ENCODE peak calls at places on chromosome 20, in seven cellular contexts. One of them, this sample, is unnamed.
A peak's percentile ranks its signal among the peaks of the same experiment; 100 is the strongest.

GRCh38 chr20:57831326-57831991 is 121.6 kb upstream of the PMEPA1 start:
- DNase-seq in Panc1: no peak
- DNase-seq in colonic mucosa: no peak
- DNase-seq in CD8-positive, alpha-beta T cell: no peak
- DNase-seq in neural crest cell: no peak
- DNase-seq in RWPE1: no peak
- DNase-seq in heart right ventricle: no peak
- DNase-seq in this sample: no peak

GRCh38 chr20:31542201-31542842 is 28.1 kb downstream of the HM13 start:
- DNase-seq in neural crest cell: no peak
- DNase-seq in colonic mucosa: no peak
- DNase-seq in CD8-positive, alpha-beta T cell: no peak
- DNase-seq in heart right ventricle: no peak
- DNase-seq in Panc1: no peak
- DNase-seq in RWPE1: no peak
- DNase-seq in this sample: no peak

GRCh38 chr20:62138912-62139311 is 4.3 kb downstream of the PSMA7 start:
- DNase-seq in heart right ventricle: no peak
- DNase-seq in neural crest cell: no peak
- DNase-seq in CD8-positive, alpha-beta T cell: no peak
- DNase-seq in Panc1: no peak
- DNase-seq in colonic mucosa: no peak
- DNase-seq in RWPE1: no peak
- DNase-seq in this sample: no peak

GRCh38 chr20:31713312-31714049 is 9.2 kb downstream of the BCL2L1 start:
- DNase-seq in CD8-positive, alpha-beta T cell: no peak
- DNase-seq in RWPE1: peak; percentile 95
- DNase-seq in heart right ventricle: peak; percentile 90
- DNase-seq in Panc1: no peak
- DNase-seq in colonic mucosa: peak; percentile 44
- DNase-seq in neural crest cell: no peak
- DNase-seq in this sample: peak; percentile 91

GRCh38 chr20:16030253-16030652 is 543.0 kb downstream of the KIF16B start:
- DNase-seq in CD8-positive, alpha-beta T cell: no peak
- DNase-seq in heart right ventricle: no peak
- DNase-seq in RWPE1: no peak
- DNase-seq in colonic mucosa: no peak
- DNase-seq in Panc1: no peak
- DNase-seq in neural crest cell: no peak
- DNase-seq in this sample: no peak

GRCh38 chr20:13900506-13900905 is 89.9 kb downstream of the SEL1L2 start:
- DNase-seq in RWPE1: no peak
- DNase-seq in heart right ventricle: no peak
- DNase-seq in colonic mucosa: no peak
- DNase-seq in Panc1: no peak
- DNase-seq in neural crest cell: no peak
- DNase-seq in CD8-positive, alpha-beta T cell: no peak
- DNase-seq in this sample: no peak

GRCh38 chr20:53750827-53751393 is 157.3 kb upstream of the ZNF217 start:
- DNase-seq in CD8-positive, alpha-beta T cell: peak; percentile 16
- DNase-seq in Panc1: no peak
- DNase-seq in colonic mucosa: no peak
- DNase-seq in neural crest cell: no peak
- DNase-seq in RWPE1: no peak
- DNase-seq in heart right ventricle: no peak
- DNase-seq in this sample: no peak

GRCh38 chr20:56414842-56415765 is 3.0 kb downstream of the CASS4 start:
- DNase-seq in RWPE1: no peak
- DNase-seq in colonic mucosa: no peak
- DNase-seq in CD8-positive, alpha-beta T cell: no peak
- DNase-seq in heart right ventricle: no peak
- DNase-seq in neural crest cell: no peak
- DNase-seq in Panc1: no peak
- DNase-seq in this sample: no peak

GRCh38 chr20:48800227-48800626 is 27.6 kb downstream of the PREX1 start:
- DNase-seq in Panc1: no peak
- DNase-seq in heart right ventricle: no peak
- DNase-seq in CD8-positive, alpha-beta T cell: no peak
- DNase-seq in colonic mucosa: no peak
- DNase-seq in RWPE1: no peak
- DNase-seq in neural crest cell: no peak
- DNase-seq in this sample: no peak

GRCh38 chr20:4812641-4813075 is 90.9 kb downstream of the PRND start:
- DNase-seq in neural crest cell: no peak
- DNase-seq in CD8-positive, alpha-beta T cell: no peak
- DNase-seq in RWPE1: no peak
- DNase-seq in Panc1: no peak
- DNase-seq in colonic mucosa: no peak
- DNase-seq in heart right ventricle: no peak
- DNase-seq in this sample: no peak

GRCh38 chr20:52226370-52226769 is 34.8 kb upstream of the ZFP64 start:
- DNase-seq in colonic mucosa: no peak
- DNase-seq in Panc1: no peak
- DNase-seq in RWPE1: no peak
- DNase-seq in CD8-positive, alpha-beta T cell: no peak
- DNase-seq in heart right ventricle: no peak
- DNase-seq in neural crest cell: no peak
- DNase-seq in this sample: no peak

GRCh38 chr20:34324541-34324940 is 21.4 kb upstream of the AHCY start:
- DNase-seq in CD8-positive, alpha-beta T cell: no peak
- DNase-seq in heart right ventricle: no peak
- DNase-seq in RWPE1: no peak
- DNase-seq in Panc1: no peak
- DNase-seq in neural crest cell: no peak
- DNase-seq in colonic mucosa: no peak
- DNase-seq in this sample: no peak

GRCh38 chr20:15916623-15917022 is 656.6 kb downstream of the KIF16B start:
- DNase-seq in colonic mucosa: no peak
- DNase-seq in heart right ventricle: no peak
- DNase-seq in Panc1: no peak
- DNase-seq in CD8-positive, alpha-beta T cell: no peak
- DNase-seq in RWPE1: no peak
- DNase-seq in neural crest cell: no peak
- DNase-seq in this sample: peak; percentile 43

GRCh38 chr20:46342451-46343357 is 34.4 kb upstream of the CDH22 start:
- DNase-seq in heart right ventricle: no peak
- DNase-seq in neural crest cell: no peak
- DNase-seq in RWPE1: no peak
- DNase-seq in Panc1: no peak
- DNase-seq in CD8-positive, alpha-beta T cell: no peak
- DNase-seq in colonic mucosa: no peak
- DNase-seq in this sample: no peak

GRCh38 chr20:58645277-58645968 is 5.7 kb upstream of the STX16 start:
- DNase-seq in neural crest cell: no peak
- DNase-seq in RWPE1: peak; percentile 89
- DNase-seq in CD8-positive, alpha-beta T cell: no peak
- DNase-seq in heart right ventricle: no peak
- DNase-seq in colonic mucosa: no peak
- DNase-seq in Panc1: no peak
- DNase-seq in this sample: peak; percentile 96

GRCh38 chr20:5602346-5602745 is 147.9 kb upstream of the SHLD1 start:
- DNase-seq in Panc1: no peak
- DNase-seq in CD8-positive, alpha-beta T cell: no peak
- DNase-seq in colonic mucosa: no peak
- DNase-seq in neural crest cell: no peak
- DNase-seq in RWPE1: no peak
- DNase-seq in heart right ventricle: no peak
- DNase-seq in this sample: no peak

GRCh38 chr20:53794529-53795115 is 201.0 kb upstream of the ZNF217 start:
- DNase-seq in neural crest cell: no peak
- DNase-seq in Panc1: no peak
- DNase-seq in colonic mucosa: no peak
- DNase-seq in CD8-positive, alpha-beta T cell: no peak
- DNase-seq in heart right ventricle: no peak
- DNase-seq in RWPE1: no peak
- DNase-seq in this sample: no peak

GRCh38 chr20:20321134-20321533 is 46.8 kb upstream of the INSM1 start:
- DNase-seq in Panc1: no peak
- DNase-seq in neural crest cell: no peak
- DNase-seq in RWPE1: no peak
- DNase-seq in CD8-positive, alpha-beta T cell: no peak
- DNase-seq in colonic mucosa: no peak
- DNase-seq in heart right ventricle: no peak
- DNase-seq in this sample: no peak

GRCh38 chr20:46721476-46721875 is 12.0 kb downstream of the SLC2A10 start:
- DNase-seq in heart right ventricle: no peak
- DNase-seq in RWPE1: no peak
- DNase-seq in colonic mucosa: no peak
- DNase-seq in neural crest cell: no peak
- DNase-seq in Panc1: no peak
- DNase-seq in CD8-positive, alpha-beta T cell: no peak
- DNase-seq in this sample: no peak

GRCh38 chr20:21361266-21361665 is 36.1 kb downstream of the NKX2-4 start:
- DNase-seq in heart right ventricle: no peak
- DNase-seq in RWPE1: peak; percentile 13
- DNase-seq in CD8-positive, alpha-beta T cell: no peak
- DNase-seq in Panc1: no peak
- DNase-seq in colonic mucosa: no peak
- DNase-seq in neural crest cell: no peak
- DNase-seq in this sample: peak; percentile 52

GRCh38 chr20:62056377-62056776 is 9.3 kb downstream of the TAF4 start:
- DNase-seq in Panc1: no peak
- DNase-seq in CD8-positive, alpha-beta T cell: no peak
- DNase-seq in RWPE1: no peak
- DNase-seq in colonic mucosa: no peak
- DNase-seq in heart right ventricle: no peak
- DNase-seq in neural crest cell: no peak
- DNase-seq in this sample: no peak

GRCh38 chr20:16528078-16528477 is 45.2 kb downstream of the KIF16B start:
- DNase-seq in neural crest cell: no peak
- DNase-seq in heart right ventricle: no peak
- DNase-seq in colonic mucosa: peak; percentile 85
- DNase-seq in RWPE1: peak; percentile 97
- DNase-seq in Panc1: peak; percentile 89
- DNase-seq in CD8-positive, alpha-beta T cell: no peak
- DNase-seq in this sample: peak; percentile 94

GRCh38 chr20:8678098-8678776 is 390.6 kb upstream of the PLCB4 start:
- DNase-seq in CD8-positive, alpha-beta T cell: no peak
- DNase-seq in neural crest cell: no peak
- DNase-seq in heart right ventricle: no peak
- DNase-seq in RWPE1: no peak
- DNase-seq in colonic mucosa: no peak
- DNase-seq in Panc1: no peak
- DNase-seq in this sample: no peak

GRCh38 chr20:19932170-19932667 is 84.9 kb upstream of the NAA20 start:
- DNase-seq in colonic mucosa: no peak
- DNase-seq in RWPE1: no peak
- DNase-seq in heart right ventricle: peak; percentile 71
- DNase-seq in Panc1: no peak
- DNase-seq in neural crest cell: no peak
- DNase-seq in CD8-positive, alpha-beta T cell: no peak
- DNase-seq in this sample: no peak

GRCh38 chr20:58310291-58310782 is 822 bp downstream of the RAB22A start:
- DNase-seq in CD8-positive, alpha-beta T cell: no peak
- DNase-seq in heart right ventricle: no peak
- DNase-seq in neural crest cell: no peak
- DNase-seq in RWPE1: peak; percentile 88
- DNase-seq in colonic mucosa: peak; percentile 19
- DNase-seq in Panc1: peak; percentile 8
- DNase-seq in this sample: peak; percentile 28

GRCh38 chr20:17558154-17558940 is 11.5 kb upstream of the DSTN start:
- DNase-seq in RWPE1: peak; percentile 86
- DNase-seq in colonic mucosa: peak; percentile 34
- DNase-seq in CD8-positive, alpha-beta T cell: no peak
- DNase-seq in heart right ventricle: peak; percentile 73
- DNase-seq in neural crest cell: no peak
- DNase-seq in Panc1: peak; percentile 96
- DNase-seq in this sample: peak; percentile 89

GRCh38 chr20:23679448-23680092 is 9.3 kb downstream of the CST4 start:
- DNase-seq in CD8-positive, alpha-beta T cell: no peak
- DNase-seq in neural crest cell: no peak
- DNase-seq in heart right ventricle: no peak
- DNase-seq in Panc1: no peak
- DNase-seq in colonic mucosa: no peak
- DNase-seq in RWPE1: no peak
- DNase-seq in this sample: no peak

GRCh38 chr20:46810442-46811327 is 84.0 kb upstream of the EYA2 start:
- DNase-seq in Panc1: no peak
- DNase-seq in CD8-positive, alpha-beta T cell: no peak
- DNase-seq in heart right ventricle: no peak
- DNase-seq in colonic mucosa: peak; percentile 25
- DNase-seq in RWPE1: no peak
- DNase-seq in neural crest cell: no peak
- DNase-seq in this sample: no peak

GRCh38 chr20:12570371-12570770 is 438.4 kb upstream of the SPTLC3 start:
- DNase-seq in colonic mucosa: peak; percentile 38
- DNase-seq in RWPE1: no peak
- DNase-seq in Panc1: no peak
- DNase-seq in neural crest cell: peak; percentile 26
- DNase-seq in CD8-positive, alpha-beta T cell: no peak
- DNase-seq in heart right ventricle: no peak
- DNase-seq in this sample: peak; percentile 69
- TF ChIP-seq CTCF in colonic mucosa: peak; percentile 29
- TF ChIP-seq CTCF in RWPE1: peak; percentile 36
- TF ChIP-seq CTCF in Panc1: peak; percentile 33
- TF ChIP-seq CTCF in neural crest cell: peak; percentile 65
- TF ChIP-seq CTCF in CD8-positive, alpha-beta T cell: no peak
- TF ChIP-seq CTCF in heart right ventricle: no peak
- TF ChIP-seq CTCF in this sample: no peak

GRCh38 chr20:10051185-10051584 is 16.4 kb downstream of the ANKEF1 start:
- DNase-seq in neural crest cell: no peak
- DNase-seq in RWPE1: no peak
- DNase-seq in Panc1: no peak
- DNase-seq in colonic mucosa: no peak
- DNase-seq in heart right ventricle: no peak
- DNase-seq in CD8-positive, alpha-beta T cell: no peak
- DNase-seq in this sample: no peak

DNA sequence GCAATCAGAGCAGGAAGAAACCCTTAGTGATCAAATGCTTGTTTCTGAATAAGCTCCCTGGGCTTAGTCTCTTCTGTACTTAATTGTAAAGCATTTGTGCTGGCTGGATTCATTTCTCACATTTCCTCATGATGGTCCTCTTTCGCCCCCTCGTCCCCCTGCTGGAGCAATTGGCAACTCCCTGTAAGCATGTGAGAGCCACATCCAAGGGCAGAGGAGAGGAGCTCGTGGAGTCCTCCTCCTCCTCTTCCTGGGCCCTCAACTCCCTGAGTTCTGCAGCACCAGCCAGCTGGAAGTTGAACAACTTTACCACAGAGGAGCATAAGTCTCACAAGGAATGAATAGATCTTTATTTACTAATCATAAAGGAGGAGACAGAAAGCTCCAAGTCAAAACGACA is 12.6 kb downstream of the ANKEF1 start:
- DNase-seq in CD8-positive, alpha-beta T cell: no peak
- DNase-seq in neural crest cell: peak; percentile 43
- DNase-seq in Panc1: no peak
- DNase-seq in RWPE1: no peak
- DNase-seq in heart right ventricle: no peak
- DNase-seq in colonic mucosa: no peak
- DNase-seq in this sample: peak; percentile 18
- TF ChIP-seq CTCF in CD8-positive, alpha-beta T cell: no peak
- TF ChIP-seq CTCF in neural crest cell: peak; percentile 55
- TF ChIP-seq CTCF in Panc1: peak; percentile 32
- TF ChIP-seq CTCF in RWPE1: no peak
- TF ChIP-seq CTCF in heart right ventricle: no peak
- TF ChIP-seq CTCF in colonic mucosa: no peak
- TF ChIP-seq CTCF in this sample: no peak

GRCh38 chr20:50130995-50131394 is 18.0 kb upstream of the UBE2V1 start:
- DNase-seq in colonic mucosa: no peak
- DNase-seq in neural crest cell: no peak
- DNase-seq in CD8-positive, alpha-beta T cell: no peak
- DNase-seq in Panc1: no peak
- DNase-seq in RWPE1: no peak
- DNase-seq in heart right ventricle: peak; percentile 59
- DNase-seq in this sample: no peak
- TF ChIP-seq CTCF in colonic mucosa: no peak
- TF ChIP-seq CTCF in neural crest cell: no peak
- TF ChIP-seq CTCF in CD8-positive, alpha-beta T cell: no peak
- TF ChIP-seq CTCF in Panc1: no peak
- TF ChIP-seq CTCF in RWPE1: no peak
- TF ChIP-seq CTCF in heart right ventricle: no peak
- TF ChIP-seq CTCF in this sample: no peak

GRCh38 chr20:18754030-18754659 is 59.4 kb upstream of the SCP2D1 start:
- DNase-seq in RWPE1: no peak
- DNase-seq in colonic mucosa: no peak
- DNase-seq in heart right ventricle: no peak
- DNase-seq in CD8-positive, alpha-beta T cell: no peak
- DNase-seq in neural crest cell: no peak
- DNase-seq in Panc1: no peak
- DNase-seq in this sample: no peak
- TF ChIP-seq CTCF in RWPE1: no peak
- TF ChIP-seq CTCF in colonic mucosa: no peak
- TF ChIP-seq CTCF in heart right ventricle: no peak
- TF ChIP-seq CTCF in CD8-positive, alpha-beta T cell: no peak
- TF ChIP-seq CTCF in neural crest cell: no peak
- TF ChIP-seq CTCF in Panc1: no peak
- TF ChIP-seq CTCF in this sample: no peak